ENCODE peak calls at places on chromosomes 16 and 17, in seven cellular contexts. Z is adrenal gland, J is ureter, X is body of pancreas, A is spleen, T is T-helper 22 cell, H is Daoy. Y is an unnamed sample.

GRCh38 chr17:5097101-5097834 is 14.4 kb downstream of the ZNF232 start:
- DNase-seq in Z (no peak), J (peak), X (peak), A (peak), T (no peak), H (no peak), Y (no peak)

GRCh38 chr16:28324235-28324886 is 32.0 kb downstream of the SBK1 start:
- DNase-seq in Z (no peak), J (no peak), X (no peak), A (peak), T (no peak), H (no peak), Y (no peak)

GRCh38 chr16:68539704-68540370 is 746 bp downstream of the ZFP90 start:
- DNase-seq in Z (no peak), J (no peak), X (no peak), A (no peak), T (no peak), H (no peak), Y (no peak)

GRCh38 chr17:77022766-77023165 is 118.0 kb upstream of the SEC14L1 start:
- DNase-seq in Z (no peak), J (no peak), X (no peak), A (no peak), T (no peak), H (no peak), Y (no peak)

GRCh38 chr17:67138392-67138791 is 94.0 kb downstream of the CACNG1 start:
- DNase-seq in Z (no peak), J (no peak), X (no peak), A (no peak), T (no peak), H (no peak), Y (no peak)

GRCh38 chr16:47460301-47460754 is 535 bp downstream of the ITFG1 start:
- DNase-seq in Z (no peak), J (no peak), X (peak), A (no peak), T (no peak), H (no peak), Y (no peak)

GRCh38 chr16:78317871-78318270 is 218.4 kb downstream of the WWOX start:
- DNase-seq in Z (no peak), J (no peak), X (no peak), A (no peak), T (no peak), H (peak), Y (no peak)

GRCh38 chr17:72734611-72735010 is 357.9 kb downstream of the SLC39A11 start:
- DNase-seq in Z (no peak), J (no peak), X (no peak), A (no peak), T (no peak), H (no peak), Y (no peak)

GRCh38 chr17:40953876-40954275 is 12.9 kb downstream of the KRT39 start:
- DNase-seq in Z (no peak), J (peak), X (peak), A (no peak), T (no peak), H (peak), Y (no peak)

GRCh38 chr17:17819561-17819995 is 17.2 kb downstream of the SREBF1 start:
- DNase-seq in Z (peak), J (peak), X (peak), A (peak), T (peak), H (peak), Y (no peak)

GRCh38 chr16:58222532-58223316 is 24.8 kb upstream of the CSNK2A2 start:
- DNase-seq in Z (peak), J (peak), X (no peak), A (no peak), T (no peak), H (peak), Y (no peak)

GRCh38 chr16:75108792-75109731 is 7.5 kb downstream of the LDHD start:
- DNase-seq in Z (peak), J (peak), X (peak), A (peak), T (peak), H (peak), Y (peak)

GRCh38 chr16:14369734-14370598 is 260.1 kb downstream of the PARN start:
- DNase-seq in Z (no peak), J (no peak), X (no peak), A (no peak), T (no peak), H (no peak), Y (no peak)

GRCh38 chr16:84643180-84643583 is 5.1 kb upstream of the KLHL36 start:
- DNase-seq in Z (peak), J (peak), X (peak), A (no peak), T (no peak), H (peak), Y (no peak)

GRCh38 chr16:72986011-72986410 is 61.9 kb downstream of the ZFHX3 start:
- DNase-seq in Z (peak), J (peak), X (peak), A (no peak), T (no peak), H (no peak), Y (no peak)

GRCh38 chr16:66858740-66859396 is 14.7 kb downstream of the CA7 start:
- DNase-seq in Z (peak), J (no peak), X (peak), A (peak), T (no peak), H (peak), Y (no peak)

GRCh38 chr17:58242171-58242784 is 3.9 kb downstream of the LPO start:
- DNase-seq in Z (no peak), J (no peak), X (no peak), A (no peak), T (no peak), H (no peak), Y (peak)

GRCh38 chr16:18013863-18014262 is 322.7 kb downstream of the NPIPA8 start:
- DNase-seq in Z (no peak), J (no peak), X (no peak), A (no peak), T (no peak), H (no peak), Y (no peak)

GRCh38 chr17:71503710-71504471 is 616.9 kb upstream of the SOX9 start:
- DNase-seq in Z (no peak), J (no peak), X (no peak), A (no peak), T (no peak), H (no peak), Y (no peak)

GRCh38 chr17:64357191-64357981 is 33.3 kb downstream of the PECAM1 start:
- DNase-seq in Z (peak), J (peak), X (peak), A (no peak), T (no peak), H (peak), Y (no peak)

GRCh38 chr16:68083861-68084503 is 1.2 kb upstream of the NFATC3 start:
- DNase-seq in Z (no peak), J (no peak), X (no peak), A (peak), T (no peak), H (no peak), Y (peak)

GRCh38 chr16:68416057-68417046 is 32.0 kb downstream of the SMPD3 start:
- DNase-seq in Z (no peak), J (peak), X (peak), A (peak), T (no peak), H (no peak), Y (no peak)

GRCh38 chr16:48535831-48536599 is 74.0 kb downstream of the N4BP1 start:
- DNase-seq in Z (peak), J (peak), X (peak), A (peak), T (no peak), H (peak), Y (peak)

GRCh38 chr17:4135489-4135888 is 7.3 kb downstream of the ZZEF1 start:
- DNase-seq in Z (no peak), J (no peak), X (no peak), A (no peak), T (no peak), H (no peak), Y (no peak)

GRCh38 chr16:14455577-14455976 is 174.5 kb downstream of the PARN start:
- DNase-seq in Z (no peak), J (no peak), X (no peak), A (no peak), T (no peak), H (no peak), Y (no peak)

GRCh38 chr17:3667366-3668278 is 756 bp downstream of the TAX1BP3 start:
- DNase-seq in Z (peak), J (peak), X (peak), A (peak), T (peak), H (peak), Y (peak)

GRCh38 chr16:73171380-73171779 is 123.5 kb upstream of the ZFHX3 start:
- DNase-seq in Z (no peak), J (no peak), X (no peak), A (no peak), T (no peak), H (no peak), Y (no peak)

Y was measured in osteocyte.